ENCODE peak calls at places on chromosomes 7 and 10, in six cellular contexts. One of them, this sample, is unnamed.
A peak's percentile ranks its signal among the peaks of the same experiment; 100 is the strongest.

GRCh38 chr10:71132321-71132810 is 80.0 kb upstream of the UNC5B start:
- DNase-seq in stomach: no peak
- DNase-seq in neural crest cell: no peak
- DNase-seq in DMS153: peak; percentile 7
- DNase-seq in uterus: no peak
- DNase-seq in H54: no peak
- DNase-seq in this sample: peak; percentile 7

GRCh38 chr10:130394832-130395231 is 258.6 kb downstream of the GLRX3 start:
- DNase-seq in stomach: peak; percentile 10
- DNase-seq in neural crest cell: no peak
- DNase-seq in DMS153: no peak
- DNase-seq in uterus: no peak
- DNase-seq in H54: no peak
- DNase-seq in this sample: no peak

GRCh38 chr7:33761440-33762080 is 143.8 kb upstream of the BMPER start:
- DNase-seq in stomach: no peak
- DNase-seq in neural crest cell: no peak
- DNase-seq in DMS153: no peak
- DNase-seq in uterus: no peak
- DNase-seq in H54: no peak
- DNase-seq in this sample: no peak

GRCh38 chr7:156156734-156157408 is 344.6 kb upstream of the SHH start:
- DNase-seq in stomach: peak; percentile 72
- DNase-seq in neural crest cell: peak; percentile 52
- DNase-seq in DMS153: peak; percentile 10
- DNase-seq in uterus: no peak
- DNase-seq in H54: peak; percentile 63
- DNase-seq in this sample: no peak

GRCh38 chr7:129222064-129222463 is 2.8 kb upstream of the AHCYL2 start:
- DNase-seq in stomach: no peak
- DNase-seq in neural crest cell: no peak
- DNase-seq in DMS153: no peak
- DNase-seq in uterus: no peak
- DNase-seq in H54: no peak
- DNase-seq in this sample: peak; percentile 26

GRCh38 chr10:13973742-13974141 is 357.0 kb downstream of the FRMD4A start:
- DNase-seq in stomach: no peak
- DNase-seq in neural crest cell: no peak
- DNase-seq in DMS153: no peak
- DNase-seq in uterus: no peak
- DNase-seq in H54: no peak
- DNase-seq in this sample: no peak

GRCh38 chr7:43199761-43200160 is 87.3 kb downstream of the HECW1 start:
- DNase-seq in stomach: no peak
- DNase-seq in neural crest cell: no peak
- DNase-seq in DMS153: no peak
- DNase-seq in uterus: no peak
- DNase-seq in H54: no peak
- DNase-seq in this sample: no peak

GRCh38 chr7:159091041-159091440 is 53.6 kb downstream of the VIPR2 start:
- DNase-seq in stomach: peak; percentile 1
- DNase-seq in neural crest cell: no peak
- DNase-seq in DMS153: no peak
- DNase-seq in uterus: no peak
- DNase-seq in H54: no peak
- DNase-seq in this sample: no peak

GRCh38 chr10:63145782-63146181 is 12.7 kb downstream of the NRBF2 start:
- DNase-seq in stomach: no peak
- DNase-seq in neural crest cell: no peak
- DNase-seq in DMS153: no peak
- DNase-seq in uterus: no peak
- DNase-seq in H54: no peak
- DNase-seq in this sample: no peak

GRCh38 chr7:28290496-28290895 is 109.9 kb upstream of the JAZF1 start:
- DNase-seq in stomach: no peak
- DNase-seq in neural crest cell: no peak
- DNase-seq in DMS153: no peak
- DNase-seq in uterus: no peak
- DNase-seq in H54: no peak
- DNase-seq in this sample: no peak

GRCh38 chr7:50210706-50211115 is 93.8 kb upstream of the IKZF1 start:
- DNase-seq in stomach: no peak
- DNase-seq in neural crest cell: no peak
- DNase-seq in DMS153: no peak
- DNase-seq in uterus: no peak
- DNase-seq in H54: no peak
- DNase-seq in this sample: no peak

GRCh38 chr7:127903913-127904705 is 127.1 kb downstream of the LRRC4 start:
- DNase-seq in stomach: no peak
- DNase-seq in neural crest cell: no peak
- DNase-seq in DMS153: no peak
- DNase-seq in uterus: no peak
- DNase-seq in H54: no peak
- DNase-seq in this sample: no peak

GRCh38 chr7:20713792-20714191 is 72.9 kb downstream of the SP8 start:
- DNase-seq in stomach: no peak
- DNase-seq in neural crest cell: no peak
- DNase-seq in DMS153: no peak
- DNase-seq in uterus: no peak
- DNase-seq in H54: no peak
- DNase-seq in this sample: no peak

GRCh38 chr7:137325927-137326326 is 17.6 kb downstream of the PTN start:
- DNase-seq in stomach: no peak
- DNase-seq in neural crest cell: no peak
- DNase-seq in DMS153: no peak
- DNase-seq in uterus: no peak
- DNase-seq in H54: no peak
- DNase-seq in this sample: no peak